ENCODE peak calls at places on chromosomes 4 and X, in four cellular contexts. S, Q, W and R are unnamed samples.
A peak's percentile ranks its signal among the peaks of the same experiment; 100 is the strongest.

GRCh38 chr4:142353149-142353738 is 492.9 kb downstream of the INPP4B start:
- DNase-seq in S (peak; percentile 17), W (no peak), Q (peak; percentile 38), R (no peak)

GRCh38 chr4:83757121-83757621 is 221.3 kb downstream of the GPAT3 start:
- DNase-seq in W (no peak), S (no peak), Q (no peak), R (no peak)

GRCh38 chrX:68121835-68122234 is 311.5 kb downstream of the OPHN1 start:
- DNase-seq in Q (no peak), S (no peak), W (no peak), R (no peak)

GRCh38 chrX:53003111-53003510 is 44.8 kb upstream of the FAM156A start:
- DNase-seq in Q (no peak), W (no peak), S (no peak), R (no peak)

GRCh38 chrX:107447642-107448041 is 1.8 kb upstream of the FRMPD3 start:
- DNase-seq in Q (no peak), W (no peak), S (no peak), R (no peak)

GRCh38 chr4:27770895-27771294 is 910.3 kb downstream of the STIM2 start:
- DNase-seq in W (no peak), S (no peak), Q (no peak), R (no peak)

GRCh38 chrX:21747523-21747922 is 10.4 kb downstream of the SMPX start:
- DNase-seq in W (no peak), Q (no peak), S (no peak), R (no peak)

GRCh38 chrX:51272638-51273037 is 60.0 kb upstream of the NUDT10 start:
- DNase-seq in S (no peak), W (no peak), Q (no peak), R (no peak)

GRCh38 chrX:68929332-68930150 is 100.7 kb downstream of the EFNB1 start:
- DNase-seq in S (no peak), Q (peak; percentile 33), W (no peak), R (no peak)

GRCh38 chrX:65740909-65741308 is 73.5 kb downstream of the MSN start:
- DNase-seq in Q (no peak), S (no peak), W (no peak), R (no peak)

GRCh38 chr4:38055566-38055965 is 95.4 kb downstream of the PTTG2 start:
- DNase-seq in W (no peak), Q (no peak), S (no peak), R (no peak)

GRCh38 chrX:114058988-114059418 is 524.9 kb upstream of the HTR2C start:
- DNase-seq in W (no peak), S (no peak), Q (no peak), R (no peak)

GRCh38 chr4:3819210-3819919 is 53.2 kb downstream of the ADRA2C start:
- DNase-seq in S (no peak), Q (no peak), W (no peak), R (no peak)

GRCh38 chr4:81447551-81448266 is 24.0 kb downstream of the RASGEF1B start:
- DNase-seq in Q (no peak), S (no peak), W (no peak), R (no peak)

GRCh38 chr4:78476108-78476704 is 75.4 kb upstream of the ANXA3 start:
- DNase-seq in W (no peak), Q (no peak), S (no peak), R (no peak)

GRCh38 chr4:148097811-148098210 is 344.4 kb downstream of the NR3C2 start:
- DNase-seq in S (no peak), W (no peak), Q (no peak), R (no peak)

GRCh38 chrX:154138857-154139256 is 5.2 kb upstream of the OPN1LW start:
- DNase-seq in W (no peak), S (no peak), Q (no peak), R (no peak)

GRCh38 chrX:153055827-153056748 is at the start of gene PNMA3:
- DNase-seq in Q (no peak), W (no peak), S (no peak), R (no peak)

GRCh38 chrX:118524344-118524743 is 28.7 kb downstream of the DOCK11 start:
- DNase-seq in Q (no peak), S (no peak), W (no peak), R (no peak)

GRCh38 chrX:141733371-141733770 is 34.8 kb upstream of the SPANXD start:
- DNase-seq in S (no peak), W (no peak), Q (no peak), R (no peak)

GRCh38 chr4:153465145-153465544 is 1.0 kb upstream of the TMEM131L start:
- DNase-seq in Q (no peak), S (no peak), W (no peak), R (no peak)

GRCh38 chrX:19410259-19410658 is 66.5 kb downstream of the PDHA1 start:
- DNase-seq in W (no peak), S (no peak), Q (no peak), R (no peak)

GRCh38 chr4:168362025-168362401 is 43.5 kb upstream of the DDX60 start:
- DNase-seq in W (no peak), Q (no peak), S (no peak), R (no peak)